ENCODE peak calls at places on chromosomes 4 and X, in nine cellular contexts. Y, W, K, J, G, Q, V, N and I are unnamed samples.

GRCh38 chrX:22691966-22692565 is 307.7 kb upstream of the DDX53 start:
- DNase-seq in Y (no peak), W (no peak), K (no peak), J (no peak), G (no peak), Q (no peak), V (no peak), N (no peak), I (no peak)

GRCh38 chr4:86338989-86339388 is 20.9 kb downstream of the MAPK10 start:
- DNase-seq in Y (no peak), W (no peak), K (no peak), J (peak; percentile 86), G (no peak), Q (no peak), V (no peak), N (no peak), I (peak; percentile 73)

GRCh38 chr4:181525641-181526040 is 717.6 kb upstream of the TENM3 start:
- DNase-seq in Y (no peak), W (no peak), K (no peak), J (no peak), G (no peak), Q (no peak), V (no peak), N (no peak), I (no peak)

GRCh38 chr4:124025423-124025822 is 628.8 kb downstream of the SPRY1 start:
- DNase-seq in Y (no peak), W (peak; percentile 77), K (no peak), J (no peak), G (no peak), Q (no peak), V (no peak), N (no peak), I (no peak)

GRCh38 chr4:102403115-102403514 is 57.8 kb upstream of the SLC39A8 start:
- DNase-seq in Y (no peak), W (no peak), K (no peak), J (no peak), G (no peak), Q (no peak), V (no peak), N (no peak), I (no peak)

GRCh38 chrX:8005678-8006347 is 78.6 kb upstream of the PNPLA4 start:
- DNase-seq in Y (no peak), W (no peak), K (no peak), J (no peak), G (no peak), Q (no peak), V (no peak), N (no peak), I (no peak)

GRCh38 chrX:139542652-139543051 is 12.1 kb downstream of the F9 start:
- DNase-seq in Y (no peak), W (no peak), K (no peak), J (no peak), G (no peak), Q (no peak), V (no peak), N (no peak), I (no peak)

GRCh38 chrX:69365755-69366154 is 138.4 kb upstream of the NALF2 start:
- DNase-seq in Y (no peak), W (no peak), K (no peak), J (no peak), G (no peak), Q (no peak), V (no peak), N (no peak), I (no peak)